ENCODE peak calls at places on chromosomes 2 and 18, in seven cellular contexts. F is trophoblast cell, K is IMR-90, Q is H1, J is mesenchymal stem cell, H is mesendoderm, E is H9. A is an unnamed sample.

GRCh38 chr2:106982350-106982749 is 96.4 kb upstream of the ST6GAL2 start:
- DNase-seq in F (no peak), K (peak; percentile 43), Q (no peak), J (no peak), H (no peak), E (no peak), A (no peak)

GRCh38 chr2:215929602-215930335 is 83.6 kb downstream of the MREG start:
- DNase-seq in F (peak; percentile 18), K (peak; percentile 33), Q (no peak), J (peak; percentile 49), H (peak; percentile 58), E (no peak), A (no peak)

GRCh38 chr18:40072761-40073160 is 1882.3 kb upstream of the PIK3C3 start:
- DNase-seq in F (no peak), K (no peak), Q (no peak), J (no peak), H (no peak), E (no peak), A (peak; percentile 24)

GRCh38 chr2:173282795-173283545 is 71.7 kb upstream of the CDCA7 start:
- DNase-seq in F (no peak), K (no peak), Q (no peak), J (no peak), H (no peak), E (no peak), A (no peak)

GRCh38 chr2:11903085-11903484 is 156.7 kb downstream of the LPIN1 start:
- DNase-seq in F (no peak), K (no peak), Q (no peak), J (no peak), H (no peak), E (no peak), A (no peak)

GRCh38 chr2:122993592-122993991 is 1031.5 kb upstream of the CNTNAP5 start:
- DNase-seq in F (no peak), K (no peak), Q (no peak), J (no peak), H (no peak), E (no peak), A (no peak)

GRCh38 chr2:161414385-161415040 is 1.6 kb upstream of the TBR1 start:
- DNase-seq in F (peak; percentile 55), K (peak; percentile 11), Q (no peak), J (peak; percentile 51), H (peak; percentile 79), E (peak; percentile 67), A (peak; percentile 63)

GRCh38 chr18:45540146-45540545 is 75.1 kb upstream of the SLC14A2 start:
- DNase-seq in F (no peak), K (no peak), Q (no peak), J (no peak), H (peak; percentile 76), E (peak; percentile 52), A (no peak)

GRCh38 chr2:44768438-44769236 is 172.9 kb upstream of the SIX3 start:
- DNase-seq in F (no peak), K (no peak), Q (no peak), J (no peak), H (peak; percentile 61), E (peak; percentile 46), A (no peak)

GRCh38 chr2:173802518-173802917 is 162.7 kb downstream of the SP3 start:
- DNase-seq in F (peak; percentile 23), K (no peak), Q (no peak), J (no peak), H (peak; percentile 46), E (no peak), A (no peak)

GRCh38 chr2:172090044-172090946 is 5.0 kb downstream of the DLX1 start:
- DNase-seq in F (no peak), K (no peak), Q (no peak), J (no peak), H (peak; percentile 74), E (peak; percentile 77), A (peak; percentile 30)

GRCh38 chr18:49813321-49814146 is at the start of gene ACAA2:
- DNase-seq in F (peak; percentile 85), K (peak; percentile 83), Q (no peak), J (peak; percentile 83), H (peak; percentile 88), E (peak; percentile 80), A (peak; percentile 65)

GRCh38 chr2:2740238-2740775 is 409.2 kb upstream of the MYT1L start:
- DNase-seq in F (no peak), K (no peak), Q (no peak), J (no peak), H (no peak), E (no peak), A (no peak)

GRCh38 chr2:165312999-165313398 is 73.8 kb downstream of the SCN2A start:
- DNase-seq in F (no peak), K (no peak), Q (no peak), J (no peak), H (no peak), E (no peak), A (no peak)

GRCh38 chr18:75638597-75639467 is 211.3 kb upstream of the SMIM21 start:
- DNase-seq in F (no peak), K (peak; percentile 60), Q (peak; percentile 21), J (peak; percentile 52), H (peak; percentile 70), E (peak; percentile 74), A (peak; percentile 15)

GRCh38 chr2:161116463-161116960 is 43.7 kb upstream of the TANK start:
- DNase-seq in F (no peak), K (no peak), Q (no peak), J (no peak), H (no peak), E (no peak), A (no peak)

GRCh38 chr2:229865033-229865432 is 56.8 kb downstream of the TRIP12 start:
- DNase-seq in F (no peak), K (no peak), Q (no peak), J (no peak), H (no peak), E (no peak), A (no peak)

GRCh38 chr2:181411105-181411849 is 45.9 kb upstream of the ITGA4 start:
- DNase-seq in F (peak; percentile 43), K (no peak), Q (peak; percentile 51), J (peak; percentile 59), H (peak; percentile 85), E (peak; percentile 75), A (peak; percentile 21)

GRCh38 chr18:8984131-8984670 is 118.3 kb upstream of the NDUFV2 start:
- DNase-seq in F (no peak), K (no peak), Q (no peak), J (no peak), H (no peak), E (no peak), A (no peak)
- H4K8ac ChIP-seq in F (no peak overlapping the region), K (no peak overlapping the region), Q (no peak overlapping the region), J (no peak overlapping the region), H (no peak overlapping the region), E (no peak overlapping the region), A (no peak overlapping the region)

DNA sequence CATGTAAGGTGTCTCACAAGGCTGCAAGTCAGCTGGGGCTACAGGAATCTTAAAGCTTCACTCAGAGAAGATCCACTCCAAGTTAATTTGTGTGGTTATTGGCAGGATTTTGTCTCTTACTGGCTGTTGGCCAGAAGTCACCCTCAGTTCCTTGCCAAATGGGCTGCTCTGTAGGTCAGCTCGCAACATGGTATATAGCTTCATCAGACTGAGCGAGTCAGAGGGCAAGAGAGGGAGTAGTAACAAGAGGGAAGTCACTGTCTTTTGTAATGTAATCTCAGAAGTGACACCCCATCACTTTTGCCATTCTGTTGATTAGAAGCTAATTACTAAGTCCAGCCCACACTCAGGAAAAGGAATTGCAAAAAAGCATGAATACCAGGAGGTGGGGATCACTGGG is 119.5 kb downstream of the LRRTM1 start:
- DNase-seq in F (no peak), K (no peak), Q (no peak), J (no peak), H (peak; percentile 33), E (no peak), A (no peak)
- H4K8ac ChIP-seq in F (no peak overlapping the region), K (no peak overlapping the region), Q (no peak overlapping the region), J (no peak overlapping the region), H (no peak overlapping the region), E (no peak overlapping the region), A (no peak overlapping the region)

GRCh38 chr2:55419514-55420243 is at the start of gene CCDC88A:
- DNase-seq in F (peak; percentile 96), K (peak; percentile 97), Q (peak; percentile 85), J (peak; percentile 98), H (peak; percentile 99), E (peak; percentile 98), A (peak; percentile 98)
- H4K8ac ChIP-seq in F (peak within 1 kb of the TSS; percentile 39), K (peak within 1 kb of the TSS; percentile 44), Q (peak within 1 kb of the TSS; percentile 90), J (peak within 1 kb of the TSS; percentile 78), H (no peak within 1 kb of the TSS), E (no peak within 1 kb of the TSS), A (no peak within 1 kb of the TSS)

DNA sequence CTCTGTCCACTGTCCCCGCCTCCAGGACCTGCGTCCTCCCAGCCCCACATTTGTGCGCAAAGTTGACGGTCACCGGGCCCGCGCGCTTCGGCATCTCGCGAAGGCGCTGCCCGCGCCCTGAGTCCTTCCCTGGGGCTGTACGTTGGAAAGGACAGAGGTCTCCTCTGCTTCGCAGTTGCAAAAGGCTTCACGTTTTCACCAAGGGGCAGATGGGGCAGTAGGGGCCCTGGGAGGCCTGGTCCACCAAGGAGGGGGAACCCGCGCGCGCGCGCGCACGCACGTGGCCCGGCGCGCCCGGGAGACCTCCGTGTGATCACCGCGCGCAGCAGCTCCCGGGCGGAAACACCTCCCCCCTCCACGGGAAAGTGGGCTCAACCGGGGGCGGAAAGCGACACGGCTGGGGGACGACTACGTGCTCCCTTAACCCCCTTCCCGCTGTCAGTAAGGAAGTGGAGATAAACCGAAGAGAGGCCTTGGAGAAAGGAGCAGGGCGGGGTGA is 21.9 kb downstream of the TEX44 start:
- DNase-seq in F (no peak), K (no peak), Q (no peak), J (no peak), H (peak; percentile 70), E (no peak), A (no peak)
- H4K8ac ChIP-seq in F (peak overlapping the region; percentile 88), K (peak overlapping the region; percentile 83), Q (peak overlapping the region; percentile 98), J (peak overlapping the region; percentile 80), H (peak overlapping the region; percentile 29), E (no peak overlapping the region), A (peak overlapping the region; percentile 95)

GRCh38 chr18:48048251-48048650 is 117.8 kb upstream of the SMAD2 start:
- DNase-seq in F (no peak), K (no peak), Q (no peak), J (no peak), H (no peak), E (no peak), A (no peak)
- H4K8ac ChIP-seq in F (no peak overlapping the region), K (no peak overlapping the region), Q (no peak overlapping the region), J (no peak overlapping the region), H (no peak overlapping the region), E (no peak overlapping the region), A (no peak overlapping the region)